ENCODE peak calls at places on chromosomes 16 and 17, in eight cellular contexts. N is suprapubic skin, R is thyroid gland, G is PC-3, M is cardiac fibroblast, Y is sigmoid colon, I is bronchial epithelial cell, K is A549. X is an unnamed sample.

GRCh38 chr16:53249331-53249730 is 184.9 kb upstream of the RBL2 start:
- DNase-seq in N (no peak), R (no peak), G (no peak), M (no peak), Y (no peak), I (no peak), K (no peak), X (no peak)

GRCh38 chr16:77414752-77415231 is 20.0 kb downstream of the ADAMTS18 start:
- DNase-seq in N (no peak), R (no peak), G (peak), M (peak), Y (no peak), I (no peak), K (peak), X (no peak)

GRCh38 chr17:44924107-44924544 is 8.8 kb upstream of the GFAP start:
- DNase-seq in N (peak), R (no peak), G (no peak), M (no peak), Y (peak), I (no peak), K (no peak), X (no peak)

GRCh38 chr17:65554568-65555223 is 6.8 kb downstream of the AXIN2 start:
- DNase-seq in N (no peak), R (peak), G (no peak), M (no peak), Y (peak), I (no peak), K (no peak), X (no peak)

GRCh38 chr17:54426287-54426886 is 474.3 kb upstream of the TOM1L1 start:
- DNase-seq in N (no peak), R (no peak), G (peak), M (peak), Y (no peak), I (peak), K (peak), X (peak)

GRCh38 chr17:57551321-57552079 is 193.6 kb downstream of the CCDC182 start:
- DNase-seq in N (no peak), R (no peak), G (no peak), M (no peak), Y (no peak), I (no peak), K (no peak), X (peak)

GRCh38 chr17:1122681-1123396 is 56.9 kb downstream of the ABR start:
- DNase-seq in N (peak), R (peak), G (peak), M (peak), Y (peak), I (peak), K (peak), X (peak)

GRCh38 chr17:50593321-50593720 is 32.8 kb downstream of the CACNA1G start:
- DNase-seq in N (no peak), R (peak), G (no peak), M (no peak), Y (no peak), I (no peak), K (no peak), X (no peak)

GRCh38 chr16:71628810-71629209 is 2.8 kb downstream of the MARVELD3 start:
- DNase-seq in N (no peak), R (peak), G (peak), M (peak), Y (no peak), I (peak), K (no peak), X (no peak)

GRCh38 chr16:65283238-65283651 is 161.4 kb upstream of the CDH11 start:
- DNase-seq in N (no peak), R (no peak), G (no peak), M (no peak), Y (no peak), I (no peak), K (no peak), X (peak)

GRCh38 chr17:4064366-4064765 is 78.5 kb downstream of the ZZEF1 start:
- DNase-seq in N (no peak), R (no peak), G (no peak), M (no peak), Y (no peak), I (no peak), K (no peak), X (no peak)

GRCh38 chr17:2707721-2708584 is 3.6 kb downstream of the CLUH start:
- DNase-seq in N (no peak), R (peak), G (no peak), M (no peak), Y (peak), I (no peak), K (peak), X (no peak)

GRCh38 chr16:68234188-68235104 is 1.5 kb downstream of the ESRP2 start:
- DNase-seq in N (no peak), R (peak), G (peak), M (peak), Y (peak), I (peak), K (no peak), X (no peak)
- H3K4me3 ChIP-seq in N (peak), R (peak), G (peak), M (no peak), Y (no peak), I (peak), K (no peak), X (no peak)

DNA sequence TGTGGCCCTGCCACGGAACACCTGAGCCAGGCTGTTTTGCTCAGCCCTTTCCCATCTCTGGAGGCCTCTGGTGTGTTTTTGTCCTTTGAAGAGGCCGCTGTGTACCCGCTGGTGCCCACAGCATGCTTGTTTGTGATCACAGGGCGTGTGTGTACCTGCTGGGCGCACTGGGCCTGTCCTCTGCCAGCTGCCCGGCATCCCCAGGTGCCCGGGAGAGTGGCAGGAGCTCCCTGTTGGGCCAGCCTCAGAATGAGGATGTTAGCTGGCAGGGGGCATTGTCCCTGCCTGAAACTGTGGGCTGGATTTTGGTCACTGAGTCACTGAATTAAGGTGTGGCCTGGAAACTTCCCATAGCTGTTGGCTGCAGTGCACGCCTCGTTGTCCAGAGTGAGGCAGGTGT is 31.1 kb downstream of the BAIAP2 start:
- DNase-seq in N (no peak), R (peak), G (peak), M (no peak), Y (no peak), I (peak), K (no peak), X (no peak)
- H3K4me3 ChIP-seq in N (no peak), R (no peak), G (no peak), M (no peak), Y (no peak), I (no peak), K (no peak), X (no peak)

GRCh38 chr16:2926660-2927646 is 15.2 kb downstream of the FLYWCH1 start:
- DNase-seq in N (peak), R (peak), G (peak), M (peak), Y (peak), I (peak), K (peak), X (peak)
- H3K4me3 ChIP-seq in N (no peak), R (no peak), G (peak), M (no peak), Y (no peak), I (no peak), K (no peak), X (no peak)

GRCh38 chr16:85286970-85287814 is 174.9 kb upstream of the CIBAR2 start:
- DNase-seq in N (peak), R (no peak), G (no peak), M (peak), Y (peak), I (no peak), K (no peak), X (no peak)
- H3K4me3 ChIP-seq in N (peak), R (no peak), G (no peak), M (no peak), Y (no peak), I (no peak), K (no peak), X (no peak)